ENCODE peak calls at places on chromosomes 3 and 15, in five cellular contexts. N is Calu3, P is astrocyte of the spinal cord, G is bronchial epithelial cell, U is HTR-8/SVneo. C is an unnamed sample.

GRCh38 chr3:10666621-10667020 is 149.4 kb upstream of the SLC6A11 start:
- DNase-seq in P (no peak), U (no peak), G (no peak), N (peak), C (no peak)

GRCh38 chr3:105899528-105899927 is 30.7 kb upstream of the CBLB start:
- DNase-seq in U (peak), P (peak), N (no peak), G (peak), C (no peak)

GRCh38 chr3:79038636-79039035 is 729.2 kb downstream of the ROBO1 start:
- DNase-seq in P (no peak), U (no peak), G (no peak), N (no peak), C (no peak)

GRCh38 chr15:25175033-25175788 is 220.4 kb downstream of the SNRPN start:
- DNase-seq in P (no peak), U (no peak), N (no peak), G (no peak), C (no peak)

GRCh38 chr15:70410371-70410975 is 312.8 kb upstream of the TLE3 start:
- DNase-seq in U (no peak), P (no peak), G (peak), N (no peak), C (no peak)

GRCh38 chr15:67107014-67107812 is 41.8 kb downstream of the SMAD3 start:
- DNase-seq in N (peak), U (peak), G (peak), P (peak), C (no peak)

GRCh38 chr3:99711361-99711760 is 73.0 kb downstream of the COL8A1 start:
- DNase-seq in P (peak), G (no peak), U (no peak), N (no peak), C (no peak)

GRCh38 chr3:155805204-155805801 is 775 bp downstream of the C3orf33 start:
- DNase-seq in P (no peak), U (no peak), N (peak), G (no peak), C (no peak)

GRCh38 chr3:20405731-20406130 is 219.7 kb upstream of the SGO1 start:
- DNase-seq in N (no peak), G (peak), U (no peak), P (peak), C (no peak)

GRCh38 chr3:24680214-24680967 is 185.7 kb upstream of the THRB start:
- DNase-seq in U (no peak), G (peak), P (peak), N (peak), C (peak)

GRCh38 chr3:81339040-81339845 is 422.2 kb downstream of the GBE1 start:
- DNase-seq in U (peak), P (peak), G (peak), N (no peak), C (no peak)

GRCh38 chr3:152436707-152437615 is 168.2 kb downstream of the MBNL1 start:
- DNase-seq in U (no peak), P (no peak), G (no peak), N (no peak), C (no peak)

GRCh38 chr3:98540346-98540745 is 8.6 kb downstream of the GPR15 start:
- DNase-seq in N (no peak), P (no peak), U (no peak), G (no peak), C (no peak)

GRCh38 chr15:85580914-85581313 is 200.5 kb downstream of the AKAP13 start:
- DNase-seq in N (peak), G (no peak), U (no peak), P (no peak), C (no peak)

GRCh38 chr3:48899298-48899697 is 616 bp upstream of the SLC25A20 start:
- DNase-seq in P (no peak), G (peak), N (no peak), U (no peak), C (no peak)

GRCh38 chr3:68334547-68334946 is 597.8 kb downstream of the TAFA4 start:
- DNase-seq in N (no peak), U (no peak), G (no peak), P (no peak), C (no peak)

GRCh38 chr3:160210799-160211221 is 14.4 kb upstream of the C3orf80 start:
- DNase-seq in N (peak), U (peak), P (peak), G (peak), C (no peak)

GRCh38 chr3:111727843-111728565 is 131.1 kb upstream of the PHLDB2 start:
- DNase-seq in P (no peak), N (no peak), U (no peak), G (no peak), C (no peak)

GRCh38 chr3:67601919-67602608 is 52.3 kb downstream of the SUCLG2 start:
- DNase-seq in G (no peak), P (peak), N (no peak), U (no peak), C (no peak)

GRCh38 chr3:155365178-155365783 is 71.8 kb upstream of the STRIT1 start:
- DNase-seq in U (no peak), N (no peak), G (no peak), P (no peak), C (no peak)

GRCh38 chr3:58564456-58565160 is 12.6 kb downstream of the FAM107A start:
- DNase-seq in G (peak), P (peak), N (no peak), U (peak), C (no peak)

GRCh38 chr15:77012117-77012712 is 17.3 kb downstream of the PSTPIP1 start:
- DNase-seq in U (no peak), P (no peak), N (no peak), G (no peak), C (no peak)

GRCh38 chr15:44738340-44738984 is 2.1 kb downstream of the TRIM69 start:
- DNase-seq in N (no peak), P (peak), G (peak), U (peak), C (no peak)

GRCh38 chr15:57551717-57552677 is 39.7 kb upstream of the MYZAP start:
- DNase-seq in N (peak), P (peak), U (peak), G (peak), C (no peak)

GRCh38 chr3:18712713-18713575 is 287.8 kb upstream of the SATB1 start:
- DNase-seq in G (no peak), P (no peak), N (no peak), U (no peak), C (no peak)

GRCh38 chr3:168531116-168531515 is 435.4 kb upstream of the GOLIM4 start:
- DNase-seq in P (peak), U (no peak), G (no peak), N (no peak), C (no peak)

GRCh38 chr3:149342413-149343340 is 9.2 kb upstream of the TM4SF18 start:
- DNase-seq in G (peak), U (peak), P (peak), N (peak), C (no peak)

GRCh38 chr3:128307029-128307633 is 153.8 kb downstream of the EEFSEC start:
- DNase-seq in U (peak), G (no peak), N (no peak), P (no peak), C (no peak)

GRCh38 chr3:88005066-88005465 is 53.7 kb downstream of the CGGBP1 start:
- DNase-seq in N (no peak), G (peak), P (peak), U (peak), C (no peak)

GRCh38 chr15:63292771-63293170 is 15.4 kb downstream of the APH1B start:
- DNase-seq in P (peak), G (no peak), N (no peak), U (no peak), C (no peak)